ENCODE peak calls at places on chromosomes 2 and 18, in six cellular contexts. One of them, this sample, is unnamed.

GRCh38 chr2:239827511-239827865 is 197.7 kb downstream of the NDUFA10 start:
- DNase-seq in psoas muscle: no peak
- DNase-seq in IMR-90: no peak
- DNase-seq in BE2C: no peak
- DNase-seq in AG04450: no peak
- DNase-seq in left lung: peak
- DNase-seq in this sample: no peak

GRCh38 chr2:49248506-49248905 is 94.2 kb upstream of the FSHR start:
- DNase-seq in IMR-90: peak
- DNase-seq in left lung: no peak
- DNase-seq in AG04450: peak
- DNase-seq in psoas muscle: no peak
- DNase-seq in BE2C: no peak
- DNase-seq in this sample: peak

GRCh38 chr2:127637725-127638252 is 8.2 kb upstream of the GPR17 start:
- DNase-seq in AG04450: peak
- DNase-seq in IMR-90: peak
- DNase-seq in left lung: peak
- DNase-seq in BE2C: no peak
- DNase-seq in psoas muscle: peak
- DNase-seq in this sample: peak

GRCh38 chr2:39730685-39731302 is 48.3 kb downstream of the THUMPD2 start:
- DNase-seq in AG04450: no peak
- DNase-seq in IMR-90: peak
- DNase-seq in BE2C: no peak
- DNase-seq in psoas muscle: no peak
- DNase-seq in left lung: no peak
- DNase-seq in this sample: no peak

GRCh38 chr2:22281033-22281432 is 1103.9 kb upstream of the KLHL29 start:
- DNase-seq in left lung: no peak
- DNase-seq in IMR-90: peak
- DNase-seq in AG04450: peak
- DNase-seq in psoas muscle: no peak
- DNase-seq in BE2C: peak
- DNase-seq in this sample: no peak

GRCh38 chr18:51275712-51276473 is 78.4 kb upstream of the MEX3C start:
- DNase-seq in IMR-90: peak
- DNase-seq in BE2C: peak
- DNase-seq in psoas muscle: no peak
- DNase-seq in left lung: no peak
- DNase-seq in AG04450: no peak
- DNase-seq in this sample: no peak

GRCh38 chr2:35428548-35428947 is 927.0 kb upstream of the CRIM1 start:
- DNase-seq in psoas muscle: no peak
- DNase-seq in BE2C: peak
- DNase-seq in AG04450: no peak
- DNase-seq in left lung: no peak
- DNase-seq in IMR-90: no peak
- DNase-seq in this sample: no peak

GRCh38 chr18:11176416-11176815 is 27.0 kb upstream of the PIEZO2 start:
- DNase-seq in AG04450: peak
- DNase-seq in BE2C: no peak
- DNase-seq in left lung: no peak
- DNase-seq in IMR-90: peak
- DNase-seq in psoas muscle: no peak
- DNase-seq in this sample: no peak

GRCh38 chr2:177726853-177727465 is 334.4 kb downstream of the AGPS start:
- DNase-seq in BE2C: no peak
- DNase-seq in left lung: no peak
- DNase-seq in IMR-90: no peak
- DNase-seq in AG04450: no peak
- DNase-seq in psoas muscle: no peak
- DNase-seq in this sample: no peak

GRCh38 chr2:204705243-204705971 is 160.1 kb downstream of the PARD3B start:
- DNase-seq in AG04450: no peak
- DNase-seq in BE2C: no peak
- DNase-seq in IMR-90: peak
- DNase-seq in psoas muscle: no peak
- DNase-seq in left lung: no peak
- DNase-seq in this sample: peak

GRCh38 chr2:181074457-181074856 is 94.1 kb downstream of the UBE2E3 start:
- DNase-seq in left lung: no peak
- DNase-seq in IMR-90: peak
- DNase-seq in AG04450: no peak
- DNase-seq in psoas muscle: no peak
- DNase-seq in BE2C: no peak
- DNase-seq in this sample: no peak

GRCh38 chr2:164014068-164014577 is 278.3 kb upstream of the FIGN start:
- DNase-seq in IMR-90: no peak
- DNase-seq in BE2C: no peak
- DNase-seq in psoas muscle: no peak
- DNase-seq in left lung: no peak
- DNase-seq in AG04450: no peak
- DNase-seq in this sample: peak

GRCh38 chr2:138724765-138725459 is 55.3 kb downstream of the NXPH2 start:
- DNase-seq in psoas muscle: no peak
- DNase-seq in AG04450: no peak
- DNase-seq in IMR-90: no peak
- DNase-seq in left lung: no peak
- DNase-seq in BE2C: no peak
- DNase-seq in this sample: no peak

GRCh38 chr2:69618362-69618761 is 25.2 kb downstream of the AAK1 start:
- DNase-seq in psoas muscle: peak
- DNase-seq in IMR-90: no peak
- DNase-seq in left lung: no peak
- DNase-seq in BE2C: no peak
- DNase-seq in AG04450: no peak
- DNase-seq in this sample: no peak

GRCh38 chr18:574456-575228 is 5.5 kb upstream of the CETN1 start:
- DNase-seq in left lung: no peak
- DNase-seq in AG04450: no peak
- DNase-seq in IMR-90: no peak
- DNase-seq in BE2C: no peak
- DNase-seq in psoas muscle: no peak
- DNase-seq in this sample: no peak

GRCh38 chr2:20666114-20666363 is 905 bp upstream of the GDF7 start:
- DNase-seq in psoas muscle: no peak
- DNase-seq in left lung: peak
- DNase-seq in AG04450: no peak
- DNase-seq in IMR-90: no peak
- DNase-seq in BE2C: no peak
- DNase-seq in this sample: no peak

GRCh38 chr2:43467889-43468288 is 127.9 kb downstream of the THADA start:
- DNase-seq in IMR-90: peak
- DNase-seq in left lung: no peak
- DNase-seq in BE2C: no peak
- DNase-seq in AG04450: no peak
- DNase-seq in psoas muscle: no peak
- DNase-seq in this sample: no peak

GRCh38 chr18:24778810-24779418 is 318.5 kb downstream of the HRH4 start:
- DNase-seq in left lung: no peak
- DNase-seq in AG04450: no peak
- DNase-seq in psoas muscle: no peak
- DNase-seq in IMR-90: no peak
- DNase-seq in BE2C: no peak
- DNase-seq in this sample: no peak

GRCh38 chr2:235765181-235765820 is 271.5 kb downstream of the AGAP1 start:
- DNase-seq in psoas muscle: no peak
- DNase-seq in AG04450: peak
- DNase-seq in BE2C: no peak
- DNase-seq in left lung: no peak
- DNase-seq in IMR-90: peak
- DNase-seq in this sample: no peak

GRCh38 chr2:163420604-163421003 is 315.2 kb downstream of the FIGN start:
- DNase-seq in IMR-90: no peak
- DNase-seq in AG04450: no peak
- DNase-seq in left lung: no peak
- DNase-seq in psoas muscle: no peak
- DNase-seq in BE2C: no peak
- DNase-seq in this sample: no peak

GRCh38 chr2:102082591-102083586 is 59.7 kb upstream of the IL1R1 start:
- DNase-seq in left lung: no peak
- DNase-seq in psoas muscle: no peak
- DNase-seq in AG04450: no peak
- DNase-seq in IMR-90: peak
- DNase-seq in BE2C: no peak
- DNase-seq in this sample: peak

GRCh38 chr18:21439453-21439852 is 161.1 kb downstream of the ESCO1 start:
- DNase-seq in psoas muscle: no peak
- DNase-seq in left lung: no peak
- DNase-seq in IMR-90: peak
- DNase-seq in AG04450: peak
- DNase-seq in BE2C: no peak
- DNase-seq in this sample: peak

GRCh38 chr2:230861564-230862255 is 3.0 kb upstream of the ITM2C start:
- DNase-seq in IMR-90: no peak
- DNase-seq in psoas muscle: no peak
- DNase-seq in BE2C: no peak
- DNase-seq in left lung: peak
- DNase-seq in AG04450: no peak
- DNase-seq in this sample: no peak

DNA sequence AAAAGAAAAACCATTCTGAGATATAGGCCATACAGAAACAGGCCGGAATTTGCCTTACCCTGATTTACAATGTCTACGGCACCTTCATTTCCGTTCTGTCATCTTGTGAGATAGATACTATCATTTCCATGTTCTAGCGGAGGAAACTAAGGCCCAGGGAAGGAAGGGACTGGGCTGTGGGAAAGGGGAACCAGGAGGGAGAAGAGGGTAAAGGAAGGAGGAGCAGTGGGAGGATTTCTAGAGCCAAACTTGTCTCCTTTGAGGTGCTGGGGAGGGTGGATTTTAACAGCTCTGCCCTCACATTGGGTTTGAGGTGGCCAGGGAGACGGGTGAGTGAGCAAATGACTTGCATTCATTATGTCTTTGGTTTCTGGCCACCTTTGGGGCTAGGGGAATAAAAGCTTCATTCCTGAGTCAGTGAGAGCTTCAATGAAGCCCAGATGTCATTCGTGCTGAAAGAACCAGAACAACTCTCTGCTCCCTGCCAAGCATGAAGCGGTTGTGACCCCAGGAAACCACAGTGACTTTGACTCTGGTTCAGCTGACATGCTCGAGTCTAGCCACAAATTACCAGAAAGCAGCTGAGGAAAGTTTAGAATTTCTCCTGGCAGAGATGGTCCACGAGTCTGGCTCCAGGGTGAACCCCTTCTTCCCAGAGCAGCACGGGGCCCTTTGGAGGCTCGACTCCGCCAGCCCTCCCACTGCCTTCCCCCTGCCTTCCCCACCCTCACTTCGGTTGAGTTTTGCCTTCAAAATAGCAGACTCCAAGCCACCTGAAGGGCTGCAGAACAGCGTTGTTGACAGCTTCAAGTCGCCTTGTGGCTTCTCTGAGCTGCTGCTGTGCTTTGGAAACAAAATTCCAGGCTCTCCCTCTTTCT is 3.8 kb downstream of the ACTG2 start:
- DNase-seq in IMR-90: peak
- DNase-seq in psoas muscle: no peak
- DNase-seq in AG04450: no peak
- DNase-seq in left lung: no peak
- DNase-seq in BE2C: no peak
- DNase-seq in this sample: peak
- H3K4me3 ChIP-seq in IMR-90: no peak
- H3K4me3 ChIP-seq in psoas muscle: no peak
- H3K4me3 ChIP-seq in AG04450: peak
- H3K4me3 ChIP-seq in left lung: no peak
- H3K4me3 ChIP-seq in BE2C: no peak
- H3K4me3 ChIP-seq in this sample: no peak

GRCh38 chr18:68662779-68663178 is 52.1 kb downstream of the TMX3 start:
- DNase-seq in BE2C: no peak
- DNase-seq in psoas muscle: no peak
- DNase-seq in IMR-90: peak
- DNase-seq in left lung: no peak
- DNase-seq in AG04450: no peak
- DNase-seq in this sample: no peak
- TF ChIP-seq CTCF in BE2C: no peak
- TF ChIP-seq CTCF in psoas muscle: no peak
- TF ChIP-seq CTCF in IMR-90: peak
- TF ChIP-seq CTCF in left lung: no peak
- TF ChIP-seq CTCF in AG04450: peak
- TF ChIP-seq CTCF in this sample: peak

DNA sequence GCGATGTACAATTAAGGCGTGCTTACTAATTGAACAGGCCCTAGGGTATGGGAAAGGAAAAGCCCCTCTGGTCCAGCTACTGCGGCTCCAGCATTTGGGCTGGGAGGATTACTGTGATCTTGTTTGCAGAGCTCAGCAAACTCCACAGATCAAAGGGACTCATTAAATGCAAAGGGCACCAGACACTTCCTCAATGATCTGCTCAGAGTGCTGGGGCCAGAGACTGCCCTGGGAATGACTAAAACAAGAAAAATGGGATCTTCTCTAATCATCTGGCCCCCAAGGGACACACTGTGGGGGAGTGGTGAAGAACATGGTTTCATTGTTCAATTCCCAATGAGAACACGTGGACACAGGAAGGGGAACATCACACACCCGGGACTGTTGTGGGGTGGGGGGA is 85.0 kb downstream of the MARCHF4 start:
- DNase-seq in psoas muscle: no peak
- DNase-seq in BE2C: peak
- DNase-seq in left lung: no peak
- DNase-seq in IMR-90: no peak
- DNase-seq in AG04450: no peak
- DNase-seq in this sample: no peak
- H3K4me3 ChIP-seq in psoas muscle: no peak
- H3K4me3 ChIP-seq in BE2C: no peak
- H3K4me3 ChIP-seq in left lung: no peak
- H3K4me3 ChIP-seq in IMR-90: no peak
- H3K4me3 ChIP-seq in AG04450: no peak
- H3K4me3 ChIP-seq in this sample: no peak

GRCh38 chr2:71068218-71069035 is at the start of gene NAGK:
- DNase-seq in psoas muscle: peak
- DNase-seq in AG04450: peak
- DNase-seq in BE2C: peak
- DNase-seq in left lung: peak
- DNase-seq in IMR-90: peak
- DNase-seq in this sample: peak
- TF ChIP-seq CTCF in psoas muscle: no peak
- TF ChIP-seq CTCF in AG04450: no peak
- TF ChIP-seq CTCF in BE2C: no peak
- TF ChIP-seq CTCF in left lung: no peak
- TF ChIP-seq CTCF in IMR-90: peak
- TF ChIP-seq CTCF in this sample: no peak